ENCODE peak calls at places on chromosomes 3 and 15, in seven cellular contexts. B is pancreas, D is OCI-LY7, T is GM10248, M is cardiac muscle cell, U is bronchial epithelial cell, Q is fibroblast of the aortic adventitia. H is an unnamed sample.

GRCh38 chr15:67240235-67241131 is 14.0 kb downstream of the AAGAB start:
- DNase-seq in T (peak), Q (no peak), M (no peak), U (peak), B (peak), D (peak), H (peak)

GRCh38 chr3:11568503-11569155 is 75.1 kb downstream of the VGLL4 start:
- DNase-seq in U (peak), T (no peak), D (no peak), B (no peak), M (peak), Q (peak), H (peak)

GRCh38 chr3:183551930-183552329 is 3.6 kb downstream of the KLHL6 start:
- DNase-seq in Q (no peak), D (peak), B (no peak), T (no peak), U (no peak), M (no peak), H (no peak)

GRCh38 chr15:92611995-92612745 is 43.4 kb downstream of the FAM174B start:
- DNase-seq in U (no peak), T (no peak), Q (no peak), D (peak), M (peak), B (no peak), H (no peak)

GRCh38 chr3:16173696-16174355 is 654 bp upstream of the GALNT15 start:
- DNase-seq in D (no peak), M (no peak), B (no peak), T (no peak), U (no peak), Q (peak), H (no peak)

GRCh38 chr3:2094941-2095340 is 3.7 kb upstream of the CNTN4 start:
- DNase-seq in U (no peak), T (no peak), B (no peak), Q (no peak), D (no peak), M (no peak), H (no peak)

GRCh38 chr3:189862385-189863023 is 231.3 kb downstream of the TP63 start:
- DNase-seq in D (no peak), B (no peak), Q (peak), U (peak), T (no peak), M (peak), H (peak)

GRCh38 chr15:41493205-41493901 is at the start of gene ITPKA:
- DNase-seq in B (peak), Q (peak), T (peak), U (peak), M (peak), D (peak), H (peak)

GRCh38 chr3:182693723-182694122 is 99.6 kb upstream of the ATP11B start:
- DNase-seq in D (no peak), B (no peak), U (no peak), Q (no peak), M (no peak), T (no peak), H (no peak)

DNA sequence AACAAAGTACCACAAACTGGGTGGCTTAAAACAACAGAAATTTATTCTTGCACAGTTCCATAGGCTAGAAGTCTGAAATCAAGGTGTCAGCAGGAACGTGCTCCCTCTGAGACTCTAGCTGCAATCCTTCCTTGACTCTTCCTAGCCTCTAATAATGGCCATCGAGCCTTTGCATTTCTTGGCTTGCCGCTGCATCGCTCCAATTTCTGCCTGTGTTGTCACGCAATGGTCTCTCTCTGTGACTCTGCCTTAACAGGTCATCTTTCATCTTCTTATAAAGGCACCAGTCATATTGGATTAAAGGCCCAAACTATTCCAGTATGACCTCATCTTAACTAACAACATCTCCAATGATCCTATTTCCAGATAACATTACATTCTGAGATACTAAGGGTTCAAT is 61.0 kb upstream of the FNDC3B start:
- DNase-seq in T (no peak), U (no peak), Q (no peak), M (no peak), B (no peak), D (no peak), H (no peak)
- TF ChIP-seq CTCF in T (no peak), U (no peak), Q (no peak), M (no peak), B (no peak), D (no peak), H (no peak)

GRCh38 chr3:193665370-193665989 is 72.5 kb downstream of the OPA1 start:
- DNase-seq in T (no peak), U (peak), Q (peak), M (peak), D (peak), B (no peak), H (peak)
- TF ChIP-seq CTCF in T (peak), U (no peak), Q (peak), M (peak), D (peak), B (peak), H (peak)

GRCh38 chr3:111713833-111714232 is 118.7 kb upstream of the ZBED2 start:
- DNase-seq in U (no peak), T (no peak), D (no peak), M (no peak), Q (no peak), B (no peak), H (no peak)

GRCh38 chr3:111712294-111713180 is 117.4 kb upstream of the ZBED2 start:
- DNase-seq in M (no peak), U (peak), Q (peak), D (peak), T (no peak), B (no peak), H (peak)

GRCh38 chr3:111715911-111716523 is 120.9 kb upstream of the ZBED2 start:
- DNase-seq in U (no peak), T (peak), B (peak), D (peak), Q (peak), M (peak), H (peak)

GRCh38 chr3:111717601-111718000 is 122.5 kb upstream of the ZBED2 start:
- DNase-seq in U (peak), D (peak), T (peak), B (peak), M (peak), Q (peak), H (peak)

DNA sequence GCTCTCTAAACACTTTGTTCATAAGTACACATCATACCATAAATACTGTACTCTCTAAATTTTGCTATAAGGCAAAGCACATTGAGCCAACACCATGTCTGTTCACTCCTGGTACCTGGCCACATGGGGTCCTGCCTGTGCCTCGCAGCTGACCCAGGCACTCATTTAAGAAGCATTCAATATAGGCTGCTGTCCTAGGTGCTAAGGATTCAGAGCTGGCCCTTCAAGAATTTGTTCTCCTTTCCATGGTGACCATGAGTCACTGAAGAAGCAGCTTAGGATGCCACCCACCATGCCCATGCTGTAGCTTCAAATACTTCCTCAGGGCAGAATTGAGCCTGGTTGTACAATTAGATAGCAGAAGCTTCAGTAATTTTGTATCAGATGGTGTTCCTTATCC is 119.2 kb upstream of the ZBED2 start:
- DNase-seq in D (no peak), Q (peak), B (no peak), M (peak), T (no peak), U (peak), H (peak)
- TF ChIP-seq CTCF in D (no peak), Q (no peak), B (no peak), M (no peak), T (no peak), U (no peak), H (no peak)

GRCh38 chr15:86877171-86877631 is 797.5 kb downstream of the AGBL1 start:
- DNase-seq in D (no peak), Q (no peak), T (no peak), U (no peak), B (no peak), M (no peak), H (no peak)
- TF ChIP-seq CTCF in D (no peak), Q (no peak), T (no peak), U (no peak), B (no peak), M (no peak), H (no peak)

DNA sequence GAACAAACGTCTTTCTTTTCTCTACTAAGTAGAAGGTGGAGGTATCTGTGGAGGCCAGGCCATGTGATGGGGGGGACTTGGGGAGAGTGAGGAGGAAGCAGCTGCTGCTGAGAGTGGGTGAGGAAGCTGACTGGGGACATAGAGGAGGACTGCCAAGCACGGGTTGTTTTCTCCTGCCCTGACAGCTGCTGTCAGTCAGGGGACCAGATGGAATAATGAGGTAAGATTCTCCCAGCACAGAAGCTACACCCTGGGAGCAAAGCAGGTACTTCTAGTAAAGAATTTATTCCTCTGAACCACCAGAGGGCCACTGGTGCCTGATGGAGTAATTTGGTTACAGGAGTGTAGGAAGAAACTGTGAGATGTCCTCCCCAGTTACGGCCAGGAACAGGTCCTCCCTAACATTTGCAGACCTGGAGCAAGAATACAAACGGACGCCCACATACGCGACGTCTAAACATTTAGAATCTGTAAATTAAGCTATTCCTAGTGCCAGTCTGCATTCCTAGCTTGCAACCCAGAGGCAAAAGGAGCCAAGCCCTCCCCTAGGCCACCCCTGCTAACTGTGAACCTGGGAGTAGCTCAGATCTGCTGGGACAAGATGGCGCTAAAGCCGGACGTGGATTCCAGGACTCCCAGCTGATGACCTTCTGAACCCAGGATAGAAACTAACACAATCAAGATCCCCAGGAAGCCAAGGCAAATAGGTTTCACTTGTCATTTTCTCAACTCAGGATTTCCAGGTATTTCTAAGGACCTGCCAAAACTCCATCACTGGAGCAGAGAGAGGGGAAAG is 14.8 kb downstream of the CRYGS start:
- DNase-seq in M (no peak), T (no peak), D (peak), U (no peak), B (no peak), Q (no peak), H (no peak)
- TF ChIP-seq CTCF in M (no peak), T (peak), D (peak), U (peak), B (no peak), Q (no peak), H (peak)

GRCh38 chr3:125190781-125191180 is 21.8 kb downstream of the SLC12A8 start:
- DNase-seq in D (no peak), M (no peak), B (no peak), T (no peak), U (no peak), Q (no peak), H (no peak)

GRCh38 chr3:125191256-125191655 is 21.3 kb downstream of the SLC12A8 start:
- DNase-seq in U (no peak), M (peak), Q (peak), B (no peak), T (no peak), D (no peak), H (no peak)

GRCh38 chr3:125194061-125194848 is 18.3 kb downstream of the SLC12A8 start:
- DNase-seq in U (peak), D (no peak), B (no peak), M (no peak), Q (no peak), T (no peak), H (peak)

GRCh38 chr3:125191730-125192129 is 20.8 kb downstream of the SLC12A8 start:
- DNase-seq in M (no peak), D (no peak), U (peak), Q (no peak), T (no peak), B (no peak), H (no peak)

DNA sequence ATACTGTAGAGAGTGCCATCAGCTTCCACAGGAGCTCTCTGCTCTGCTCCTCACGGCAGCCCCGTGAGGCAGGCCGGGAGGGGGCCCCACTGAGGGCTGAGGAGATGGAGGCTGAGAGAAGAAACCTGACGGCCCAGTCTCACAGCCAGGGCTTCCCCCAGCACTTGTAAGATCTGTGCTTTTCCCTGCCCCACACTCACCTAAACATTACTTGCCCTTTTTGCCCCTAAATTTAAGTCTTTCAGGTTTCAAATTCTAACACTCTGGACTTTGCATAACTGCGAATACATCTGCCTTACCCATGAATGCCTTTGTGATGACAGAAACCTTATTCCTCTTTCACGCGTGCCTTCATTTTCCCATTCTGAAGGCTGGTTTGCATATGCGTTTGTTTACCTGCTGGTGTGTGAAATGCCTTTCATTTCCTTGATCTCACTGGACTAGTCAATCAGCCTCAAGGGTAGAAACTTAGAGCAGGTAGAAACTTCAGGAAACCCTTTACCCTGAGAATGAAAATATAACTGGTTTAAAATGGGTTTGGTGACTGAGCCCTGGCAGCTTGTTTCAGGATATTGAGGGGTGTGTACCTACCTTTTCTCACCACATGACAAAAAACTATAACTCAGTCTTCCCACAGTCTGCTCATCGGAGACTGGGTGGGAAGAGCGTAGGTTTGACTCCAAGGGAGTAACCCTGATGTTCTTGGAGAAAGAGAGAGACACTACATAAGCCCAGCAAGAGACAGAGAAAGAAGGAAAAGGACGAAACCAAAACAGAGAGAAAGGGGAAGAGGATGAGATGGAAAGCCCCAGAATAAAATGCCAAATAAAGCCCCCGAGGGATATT is 20.1 kb downstream of the SLC12A8 start:
- DNase-seq in T (peak), U (peak), D (peak), B (no peak), M (no peak), Q (no peak), H (no peak)
- TF ChIP-seq CTCF in T (peak), U (peak), D (peak), B (no peak), M (peak), Q (no peak), H (no peak)

DNA sequence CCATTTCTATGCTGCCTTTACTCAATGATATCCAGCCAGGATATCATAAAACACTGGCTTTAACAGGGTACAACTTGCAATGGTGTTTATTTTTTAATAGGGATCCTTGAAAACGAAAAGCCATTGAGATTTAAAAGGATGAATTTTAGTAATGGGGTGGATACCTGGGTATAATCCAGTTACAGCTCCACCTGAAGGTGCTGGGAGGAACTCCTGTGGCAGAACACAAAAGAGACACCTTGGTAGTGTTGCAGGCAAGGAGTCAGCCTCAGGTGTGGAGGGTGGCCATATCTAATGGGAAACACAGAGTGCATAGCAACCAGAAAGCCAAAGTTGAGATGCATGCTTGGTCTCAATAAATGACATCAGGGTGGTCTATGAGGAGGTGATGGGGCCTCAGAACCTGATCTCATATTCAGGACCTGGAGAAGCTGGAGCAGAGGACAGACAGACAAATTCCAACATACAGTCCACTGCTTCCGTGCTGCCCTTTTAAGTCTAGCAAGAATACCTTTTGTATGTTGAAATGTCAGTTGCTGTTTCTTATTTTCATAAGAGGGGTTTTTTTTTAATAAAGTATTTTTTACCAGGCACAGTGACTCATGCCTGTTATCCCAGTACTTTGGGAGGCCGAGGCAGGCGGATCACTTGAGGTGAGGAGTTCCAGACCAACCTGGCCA is 12.0 kb upstream of the PAQR9 start:
- DNase-seq in Q (no peak), M (no peak), D (no peak), B (no peak), U (no peak), T (no peak), H (no peak)
- TF ChIP-seq CTCF in Q (no peak), M (no peak), D (peak), B (no peak), U (peak), T (no peak), H (no peak)

GRCh38 chr15:101329309-101329863 is 34.3 kb upstream of the SNRPA1 start:
- DNase-seq in D (no peak), T (no peak), U (no peak), M (no peak), Q (no peak), B (no peak), H (no peak)
- TF ChIP-seq CTCF in D (no peak), T (no peak), U (no peak), M (no peak), Q (no peak), B (no peak), H (no peak)

GRCh38 chr15:79769081-79769481 is 127.7 kb downstream of the MTHFS start:
- DNase-seq in U (peak), T (no peak), D (peak), Q (peak), M (peak), B (no peak), H (peak)
- TF ChIP-seq CTCF in U (peak), T (peak), D (peak), Q (peak), M (peak), B (no peak), H (peak)